ENCODE peak calls at places on chromosomes 5 and 9, in five cellular contexts. P, A, V, W and X are unnamed samples. For H3K9me3, the result is how much of the 10 kb centered on the place peaks cover.

GRCh38 chr9:92723299-92723625 is 41.4 kb downstream of the BICD2 start:
- DNase-seq in P (no peak), A (peak), V (no peak), W (peak), X (no peak)

GRCh38 chr5:179438041-179438441 is 92.8 kb upstream of the ADAMTS2 start:
- DNase-seq in P (no peak), A (no peak), V (no peak), W (no peak), X (no peak)

GRCh38 chr5:92364986-92365550 is 982.0 kb upstream of the ARRDC3 start:
- DNase-seq in P (no peak), A (peak), V (no peak), W (no peak), X (no peak)

GRCh38 chr9:114591206-114591853 is 3.8 kb downstream of the ATP6V1G1 start:
- DNase-seq in P (no peak), A (no peak), V (no peak), W (no peak), X (no peak)

GRCh38 chr9:108704156-108704852 is 151.5 kb downstream of the ACTL7B start:
- DNase-seq in P (no peak), A (peak), V (no peak), W (no peak), X (no peak)

GRCh38 chr5:179123491-179124328 is 63.5 kb downstream of the ZNF354C start:
- DNase-seq in P (no peak), A (no peak), V (no peak), W (no peak), X (no peak)

GRCh38 chr5:156178117-156178516 is 148.8 kb upstream of the SGCD start:
- DNase-seq in P (no peak), A (peak), V (no peak), W (no peak), X (no peak)

GRCh38 chr9:97382099-97382718 is 29.7 kb upstream of the TDRD7 start:
- DNase-seq in P (no peak), A (no peak), V (no peak), W (no peak), X (no peak)

GRCh38 chr9:84669008-84669292 is 579 bp upstream of the NTRK2 start:
- DNase-seq in P (no peak), A (no peak), V (no peak), W (no peak), X (no peak)

GRCh38 chr5:139178948-139179347 is 19.2 kb downstream of the SIL1 start:
- DNase-seq in P (no peak), A (peak), V (no peak), W (peak), X (no peak)

GRCh38 chr9:134212809-134213507 is 48.6 kb upstream of the RNU6ATAC start:
- DNase-seq in P (no peak), A (no peak), V (no peak), W (no peak), X (no peak)

GRCh38 chr9:87263291-87263690 is 234.4 kb upstream of the DAPK1 start:
- DNase-seq in P (no peak), A (no peak), V (no peak), W (no peak), X (no peak)
- TF ChIP-seq CTCF in P (no peak), A (no peak), V (no peak), W (no peak), X (no peak)

GRCh38 chr5:1967716-1968115 is 85.0 kb upstream of the IRX4 start:
- DNase-seq in P (no peak), A (no peak), V (no peak), W (no peak), X (no peak)

GRCh38 chr5:1963358-1963757 is 80.6 kb upstream of the IRX4 start:
- DNase-seq in P (no peak), A (no peak), V (no peak), W (no peak), X (no peak)

GRCh38 chr5:1965860-1966396 is 83.2 kb upstream of the IRX4 start:
- DNase-seq in P (no peak), A (no peak), V (no peak), W (no peak), X (no peak)

GRCh38 chr5:1963941-1964451 is 81.3 kb upstream of the IRX4 start:
- DNase-seq in P (no peak), A (no peak), V (no peak), W (no peak), X (no peak)

GRCh38 chr5:1966461-1966860 is 83.7 kb upstream of the IRX4 start:
- DNase-seq in P (no peak), A (no peak), V (no peak), W (no peak), X (no peak)
- H3K27ac ChIP-seq in P (no peak), A (no peak), V (no peak), W (no peak), X (no peak)

GRCh38 chr9:90953805-90954204 is 152.2 kb downstream of the SYK start:
- DNase-seq in P (no peak), A (no peak), V (no peak), W (no peak), X (no peak)

GRCh38 chr9:90961375-90961774 is 159.8 kb downstream of the SYK start:
- DNase-seq in P (no peak), A (peak), V (no peak), W (peak), X (no peak)

GRCh38 chr9:90960941-90961340 is 159.3 kb downstream of the SYK start:
- DNase-seq in P (no peak), A (no peak), V (no peak), W (peak), X (no peak)

GRCh38 chr9:90956026-90956810 is 154.6 kb downstream of the SYK start:
- DNase-seq in P (no peak), A (peak), V (no peak), W (no peak), X (no peak)

DNA sequence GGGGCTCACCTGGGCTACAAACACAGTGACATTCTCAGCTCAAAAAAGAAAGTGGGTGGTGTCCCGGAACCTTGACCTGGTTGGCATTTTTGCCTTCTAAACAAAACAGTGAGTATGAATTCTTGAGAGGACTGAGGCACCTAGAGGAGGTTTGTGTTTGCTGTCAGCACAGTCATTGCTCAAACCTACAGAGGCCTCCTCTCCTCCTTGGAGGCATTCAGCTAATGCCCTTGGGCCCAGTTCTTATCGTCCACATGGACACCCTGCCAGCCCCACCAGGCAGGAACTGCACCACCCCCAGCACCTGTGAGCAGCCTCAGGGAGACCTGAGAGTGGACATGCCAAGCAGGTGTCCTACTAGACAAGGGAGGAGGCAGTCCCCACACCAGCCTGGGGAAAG is 156.7 kb downstream of the SYK start:
- DNase-seq in P (no peak), A (no peak), V (no peak), W (no peak), X (no peak)
- H3K9me3 ChIP-seq in P (under half), A (under half), V (under half), W (under half), X (under half)

DNA sequence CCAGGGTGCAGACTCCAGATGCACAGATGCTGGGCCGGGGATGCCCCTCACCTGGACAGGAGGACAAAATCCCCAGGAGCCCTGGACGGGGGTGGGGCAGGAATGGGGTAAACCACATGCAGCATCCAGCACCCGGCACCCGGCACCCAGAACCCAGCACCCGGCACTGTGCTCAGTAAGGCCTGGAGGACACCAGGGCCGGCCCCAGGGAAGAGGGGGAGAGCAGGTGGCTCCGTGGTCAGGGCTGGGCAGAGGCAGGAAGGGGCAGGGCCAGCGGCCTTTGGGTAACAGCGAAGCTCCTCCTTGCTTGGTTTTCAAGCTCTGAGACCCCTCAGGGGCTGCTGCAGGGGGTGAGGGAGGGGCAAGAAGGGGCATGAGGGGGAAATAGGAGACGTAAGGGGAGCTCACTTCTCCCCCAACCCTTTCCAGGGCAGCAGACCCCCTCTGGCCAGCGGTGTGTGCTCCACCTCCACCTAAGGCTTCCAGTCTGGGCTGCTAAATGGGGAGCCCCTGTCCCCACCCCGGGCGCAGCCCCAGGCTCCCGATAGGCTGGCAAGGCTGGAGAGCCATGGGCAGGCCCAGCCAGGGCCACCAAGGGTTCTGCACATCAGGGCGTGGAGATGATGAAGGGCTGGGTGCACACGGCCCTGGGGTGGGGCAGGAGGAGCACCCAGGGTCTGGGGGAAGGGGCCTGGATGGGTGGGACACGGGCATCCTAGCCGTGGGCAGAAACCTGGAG is 17.8 kb upstream of the SLC6A19 start:
- DNase-seq in P (no peak), A (no peak), V (no peak), W (no peak), X (no peak)
- TF ChIP-seq CTCF in P (no peak), A (no peak), V (no peak), W (no peak), X (no peak)

DNA sequence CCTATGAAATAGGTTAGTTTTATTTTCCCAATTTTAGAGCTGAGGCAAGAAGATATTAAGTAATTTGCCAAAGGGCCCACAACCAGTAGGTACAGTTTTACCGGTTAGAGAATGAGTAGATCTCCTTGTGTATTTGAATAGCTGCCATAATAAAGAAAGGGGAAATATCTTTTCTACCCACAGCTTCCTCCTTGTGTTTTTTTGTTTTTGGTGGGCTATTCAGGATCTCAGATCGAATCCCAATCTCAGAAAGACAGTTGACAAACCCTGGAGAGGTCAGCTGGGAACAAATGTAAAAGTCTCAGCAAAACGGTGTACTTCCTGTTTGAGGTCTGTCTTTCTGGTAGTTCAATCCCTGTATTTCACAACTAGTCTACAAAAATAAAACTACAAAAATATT is 11.8 kb downstream of the SLC31A1 start:
- DNase-seq in P (no peak), A (no peak), V (no peak), W (no peak), X (no peak)
- H3K27ac ChIP-seq in P (peak), A (no peak), V (no peak), W (no peak), X (no peak)

GRCh38 chr5:141258948-141259347 is 13.8 kb downstream of the PCDHB15 start:
- DNase-seq in P (no peak), A (no peak), V (no peak), W (no peak), X (no peak)
- H3K9me3 ChIP-seq in P (half or more), A (under half), V (under half), W (under half), X (half or more)

DNA sequence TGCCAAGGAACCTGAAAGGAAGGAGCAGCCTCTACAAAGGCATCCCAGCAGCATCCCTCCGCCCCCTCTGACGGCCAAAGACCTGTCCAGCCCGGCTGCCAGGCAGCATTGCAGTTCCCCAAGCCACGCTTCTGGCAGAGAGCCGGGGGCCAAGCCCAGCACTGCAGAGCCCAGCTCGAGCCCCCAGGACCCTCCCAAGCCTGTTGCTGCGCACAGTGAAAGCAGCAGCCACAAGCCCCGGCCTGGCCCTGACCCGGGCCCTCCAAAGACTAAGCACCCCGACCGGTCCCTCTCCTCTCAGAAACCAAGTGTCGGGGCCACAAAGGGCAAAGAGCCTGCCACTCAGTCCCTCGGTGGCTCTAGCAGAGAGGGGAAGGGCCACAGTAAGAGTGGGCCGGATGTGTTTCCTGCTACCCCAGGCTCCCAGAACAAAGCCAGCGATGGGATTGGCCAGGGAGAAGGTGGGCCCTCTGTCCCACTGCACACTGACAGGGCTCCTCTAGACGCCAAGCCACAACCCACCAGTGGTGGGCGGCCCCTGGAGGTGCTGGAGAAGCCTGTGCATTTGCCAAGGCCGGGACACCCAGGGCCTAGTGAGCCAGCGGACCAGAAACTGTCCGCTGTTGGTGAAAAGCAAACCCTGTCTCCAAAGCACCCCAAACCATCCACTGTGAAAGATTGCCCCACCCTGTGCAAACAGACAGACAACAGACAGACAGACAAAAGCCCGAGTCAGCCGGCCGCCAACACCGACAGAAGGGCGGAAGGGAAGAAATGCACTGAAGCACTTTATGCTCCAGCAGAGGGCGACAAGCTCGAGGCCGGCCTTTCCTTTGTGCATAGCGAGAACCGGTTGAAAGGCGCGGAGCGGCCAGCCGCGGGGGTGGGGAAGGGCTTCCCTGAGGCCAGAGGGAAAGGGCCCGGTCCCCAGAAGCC is 30.8 kb downstream of the CD180 start:
- DNase-seq in P (peak), A (peak), V (peak), W (peak), X (peak)
- TF ChIP-seq CTCF in P (peak), A (peak), V (peak), W (peak), X (peak)

GRCh38 chr5:172245823-172246222 is 37.7 kb downstream of the UBTD2 start:
- DNase-seq in P (no peak), A (no peak), V (no peak), W (no peak), X (no peak)
- H3K27ac ChIP-seq in P (no peak), A (no peak), V (no peak), W (no peak), X (no peak)

GRCh38 chr5:16017720-16018119 is 161.9 kb downstream of the MARCHF11 start:
- DNase-seq in P (no peak), A (no peak), V (no peak), W (no peak), X (no peak)

GRCh38 chr5:16018970-16019369 is 160.6 kb downstream of the MARCHF11 start:
- DNase-seq in P (no peak), A (no peak), V (no peak), W (no peak), X (no peak)

GRCh38 chr5:16007750-16008415 is 171.7 kb downstream of the MARCHF11 start:
- DNase-seq in P (peak), A (no peak), V (no peak), W (no peak), X (no peak)

DNA sequence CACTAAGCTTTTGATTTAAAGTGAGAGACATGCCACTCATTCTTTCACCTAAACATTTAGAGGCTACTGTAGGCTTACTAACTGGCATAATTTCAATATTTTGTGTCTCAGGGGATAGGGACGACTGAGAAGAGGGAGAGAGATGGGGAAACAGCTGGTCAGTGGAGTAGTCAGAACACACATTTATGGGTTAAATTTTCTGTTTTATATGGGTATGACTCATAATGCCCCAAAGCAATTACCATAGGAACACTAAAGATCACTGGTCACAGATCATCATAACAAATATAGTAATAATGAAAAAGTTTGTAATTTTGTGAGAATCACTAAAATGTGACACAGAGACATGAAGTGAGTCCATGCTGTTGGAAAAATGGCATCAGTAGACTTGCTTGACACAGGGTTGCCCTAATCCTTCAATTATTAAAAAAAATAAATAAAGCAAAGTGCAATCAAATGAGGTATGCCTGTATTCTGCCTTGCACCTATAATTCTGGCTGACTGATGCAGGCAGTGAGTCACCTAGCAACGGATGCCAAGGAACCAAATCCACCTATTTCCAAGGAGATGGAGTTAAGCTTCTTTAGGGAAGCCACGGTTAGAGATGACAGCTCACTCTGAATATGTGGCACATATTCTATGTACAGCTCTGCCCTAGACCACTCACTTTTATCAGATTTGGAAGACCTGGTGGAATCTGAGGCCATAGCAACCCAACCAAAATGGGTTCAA is 166.1 kb downstream of the MARCHF11 start:
- DNase-seq in P (no peak), A (no peak), V (no peak), W (peak), X (no peak)
- H3K9me3 ChIP-seq in P (under half), A (under half), V (under half), W (under half), X (under half)

GRCh38 chr5:159775890-159776289 is 140.4 kb upstream of the ADRA1B start:
- DNase-seq in P (no peak), A (peak), V (no peak), W (no peak), X (no peak)

GRCh38 chr5:159772698-159773061 is 143.6 kb upstream of the ADRA1B start:
- DNase-seq in P (no peak), A (no peak), V (no peak), W (no peak), X (no peak)

GRCh38 chr5:159774476-159775031 is 141.7 kb upstream of the ADRA1B start:
- DNase-seq in P (no peak), A (no peak), V (no peak), W (no peak), X (no peak)

GRCh38 chr5:159777049-159777448 is 139.2 kb upstream of the ADRA1B start:
- DNase-seq in P (no peak), A (no peak), V (no peak), W (no peak), X (no peak)

GRCh38 chr5:159773062-159773924 is 143.0 kb upstream of the ADRA1B start:
- DNase-seq in P (peak), A (peak), V (no peak), W (peak), X (peak)
- TF ChIP-seq CTCF in P (no peak), A (no peak), V (no peak), W (no peak), X (no peak)